ENCODE peak calls at places on chromosomes 4 and X, in six cellular contexts. N is HCT116, J is prostate gland, H is upper lobe of left lung, K is breast epithelium, S is endothelial cell of umbilical vein. F is an unnamed sample. For H3K4me1, the result is how much of the 10 kb centered on the place peaks cover.

GRCh38 chr4:48110452-48110978 is 23.5 kb downstream of the TXK start:
- DNase-seq in H (no peak), S (no peak), J (no peak), N (no peak), K (no peak), F (no peak)

GRCh38 chr4:2834001-2834921 is 9.4 kb upstream of the ADD1 start:
- DNase-seq in J (no peak), H (peak), K (no peak), S (no peak), N (no peak), F (peak)

GRCh38 chrX:15336023-15336413 is 695 bp upstream of the PIGA start:
- DNase-seq in H (no peak), N (no peak), S (peak), K (no peak), J (peak), F (no peak)

GRCh38 chr4:5751918-5752802 is 41.2 kb downstream of the EVC start:
- DNase-seq in N (no peak), H (no peak), S (peak), J (no peak), K (no peak), F (peak)

GRCh38 chrX:143781103-143781502 is 60.6 kb upstream of the SPANXN2 start:
- DNase-seq in S (no peak), N (no peak), J (no peak), K (no peak), H (no peak), F (no peak)

GRCh38 chr4:94488667-94489066 is 36.9 kb downstream of the PDLIM5 start:
- DNase-seq in N (no peak), H (no peak), K (no peak), S (no peak), J (no peak), F (no peak)

GRCh38 chr4:185269286-185269685 is 59.9 kb downstream of the SNX25 start:
- DNase-seq in H (no peak), N (no peak), J (no peak), S (no peak), K (no peak), F (no peak)

GRCh38 chrX:40304115-40304514 is 206.4 kb upstream of the BCOR start:
- DNase-seq in K (no peak), N (no peak), J (no peak), H (no peak), S (no peak), F (no peak)

GRCh38 chr4:53349201-53349600 is 16.7 kb downstream of the SCFD2 start:
- DNase-seq in S (no peak), N (no peak), H (no peak), J (no peak), K (no peak), F (no peak)

GRCh38 chr4:10582059-10582686 is 102.4 kb downstream of the CLNK start:
- DNase-seq in S (peak), H (no peak), J (peak), N (peak), K (no peak), F (no peak)

GRCh38 chrX:264634-265455 is 16.3 kb upstream of the PLCXD1 start:
- DNase-seq in J (peak), S (no peak), H (no peak), N (no peak), K (no peak), F (peak)

GRCh38 chr4:140037353-140038030 is 116.5 kb downstream of the MAML3 start:
- DNase-seq in N (no peak), H (no peak), S (peak), K (no peak), J (no peak), F (no peak)

GRCh38 chr4:137852326-137852725 is 320.0 kb upstream of the PCDH18 start:
- DNase-seq in J (no peak), H (no peak), K (no peak), N (no peak), S (no peak), F (no peak)

GRCh38 chrX:123878177-123878576 is 18.3 kb downstream of the XIAP start:
- DNase-seq in S (peak), H (no peak), K (no peak), N (no peak), J (no peak), F (no peak)

GRCh38 chr4:121057466-121057911 is 14.8 kb downstream of the NDNF start:
- DNase-seq in N (no peak), J (no peak), S (no peak), K (no peak), H (no peak), F (no peak)

GRCh38 chr4:185167205-185167604 is 24.1 kb downstream of the SLC25A4 start:
- DNase-seq in J (no peak), H (no peak), K (no peak), S (no peak), N (no peak), F (no peak)

GRCh38 chr4:48470135-48470534 is 13.0 kb upstream of the SLC10A4 start:
- DNase-seq in J (no peak), H (no peak), N (no peak), S (no peak), K (no peak), F (no peak)

GRCh38 chrX:35006361-35006760 is 63.8 kb downstream of the FAM47B start:
- DNase-seq in H (no peak), S (no peak), N (no peak), K (no peak), J (no peak), F (no peak)

GRCh38 chr4:6491235-6491634 is 18.8 kb upstream of the PPP2R2C start:
- DNase-seq in J (no peak), N (no peak), H (no peak), S (no peak), K (peak), F (no peak)

GRCh38 chr4:89404530-89404929 is 96.9 kb upstream of the GPRIN3 start:
- DNase-seq in S (no peak), N (no peak), J (no peak), H (no peak), K (no peak), F (no peak)

GRCh38 chr4:101791189-101791572 is 651 bp downstream of the BANK1 start:
- DNase-seq in H (no peak), K (no peak), J (peak), N (peak), S (no peak), F (no peak)

GRCh38 chr4:120517966-120518365 is 404.6 kb downstream of the PRDM5 start:
- DNase-seq in K (no peak), N (peak), S (peak), J (peak), H (no peak), F (peak)

GRCh38 chr4:14513471-14513870 is 488.8 kb upstream of the CPEB2 start:
- DNase-seq in N (no peak), K (no peak), H (no peak), S (no peak), J (no peak), F (no peak)

GRCh38 chr4:121220698-121221097 is 56.6 kb upstream of the TNIP3 start:
- DNase-seq in K (no peak), H (no peak), S (no peak), J (no peak), N (no peak), F (no peak)

GRCh38 chr4:173262363-173262762 is 71.8 kb downstream of the HMGB2 start:
- DNase-seq in N (no peak), K (no peak), S (no peak), J (no peak), H (no peak), F (no peak)
- H3K4me1 ChIP-seq in N (under half), K (under half), S (under half), J (under half), H (under half), F (under half)

DNA sequence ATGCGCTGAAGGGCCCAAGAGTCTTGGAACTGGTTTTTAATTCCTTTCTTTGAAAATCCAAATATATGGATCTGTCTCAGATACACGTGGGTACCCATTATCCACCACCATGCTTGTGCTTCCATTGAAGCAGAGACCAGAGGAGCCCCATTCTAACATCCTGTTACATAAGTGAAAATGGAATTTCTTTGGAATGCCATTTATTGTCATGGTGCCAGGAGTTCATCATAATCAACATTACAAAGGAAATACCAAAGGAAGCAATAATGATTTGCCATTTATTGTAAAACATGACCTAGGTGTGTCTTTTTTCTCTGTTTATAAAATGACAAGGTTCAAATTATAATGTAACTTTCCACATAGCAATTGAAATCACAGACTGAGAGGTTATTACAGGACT is 61.7 kb downstream of the PALLD start:
- DNase-seq in J (no peak), H (no peak), S (peak), N (no peak), K (no peak), F (no peak)
- TF ChIP-seq POLR2A in J (no peak), H (no peak), S (no peak), N (no peak), K (no peak), F (no peak)

GRCh38 chr4:73998040-73999011 is at the start of gene CXCL5:
- DNase-seq in H (peak), N (no peak), J (no peak), K (no peak), S (peak), F (no peak)
- TF ChIP-seq POLR2AphosphoS5 in H (no peak), N (no peak), J (no peak), K (no peak), S (no peak), F (no peak)

DNA sequence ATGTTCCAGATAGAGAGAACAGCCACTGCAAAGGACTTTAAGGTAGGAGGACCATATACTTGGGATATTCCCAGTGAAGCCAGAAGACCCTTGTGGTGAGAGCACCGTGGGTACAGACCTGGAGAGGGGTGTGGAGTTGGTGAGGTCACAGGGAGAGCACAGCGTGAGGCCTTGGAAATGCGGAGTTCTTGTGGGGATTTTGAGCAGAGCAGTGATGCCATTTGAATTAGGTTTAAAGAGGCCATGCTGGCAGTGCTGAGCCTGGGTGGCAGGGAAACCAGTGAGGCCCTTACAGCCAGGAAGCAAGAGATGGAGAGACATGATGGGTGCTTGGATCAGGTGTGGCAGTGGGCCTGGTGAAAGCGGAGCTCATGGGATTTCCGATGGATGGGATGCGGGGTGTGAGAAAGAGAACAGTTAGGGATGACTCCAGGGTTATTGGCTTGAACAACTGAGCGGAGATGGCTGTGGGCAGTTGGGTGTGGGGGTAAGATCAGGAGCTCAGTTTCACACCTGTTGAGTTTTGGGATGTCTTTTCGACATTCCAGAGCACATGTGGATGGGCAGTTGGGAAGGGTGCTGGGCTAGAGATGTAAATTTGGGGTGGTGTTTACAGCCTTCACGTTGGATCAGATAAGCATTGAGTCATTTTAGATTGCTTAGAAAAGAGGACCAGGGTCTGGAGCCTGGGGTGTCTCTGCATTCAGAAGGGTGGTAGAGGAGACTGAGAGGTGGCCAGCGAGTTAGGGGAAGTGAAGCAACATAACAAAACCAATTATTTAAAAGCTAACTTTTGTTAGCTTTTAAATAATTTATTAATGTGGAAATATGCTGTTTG is 68.9 kb downstream of the TMEM131L start:
- DNase-seq in S (no peak), N (no peak), H (no peak), K (no peak), J (no peak), F (no peak)
- H3K4me1 ChIP-seq in S (under half), N (under half), H (under half), K (under half), J (under half), F (half or more)

DNA sequence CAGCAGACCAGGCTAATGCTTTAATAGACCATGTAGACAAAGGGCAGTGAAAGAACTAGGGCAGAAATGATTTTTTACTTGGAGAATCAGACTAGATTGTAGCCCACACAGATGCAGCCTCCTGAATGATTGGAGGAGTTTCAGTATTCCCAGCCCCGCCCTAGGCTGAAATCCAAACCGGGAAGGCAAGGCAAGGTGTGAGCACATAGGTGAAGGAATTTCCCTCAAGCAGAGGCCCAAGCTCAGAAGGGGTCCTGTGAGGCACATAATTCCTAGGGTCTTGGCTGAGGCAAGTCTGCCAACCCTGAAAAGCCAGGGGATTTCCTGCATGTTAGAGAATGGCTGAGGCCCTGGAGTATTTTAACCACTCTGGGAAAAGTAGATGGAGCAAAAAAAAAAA is 56.4 kb upstream of the PAK3 start:
- DNase-seq in K (no peak), S (no peak), H (no peak), J (no peak), N (no peak), F (no peak)
- TF ChIP-seq POLR2A in K (no peak), S (no peak), H (no peak), J (no peak), N (no peak), F (no peak)

GRCh38 chr4:159105063-159105414 is 2.2 kb downstream of the RAPGEF2 start:
- DNase-seq in S (peak), H (no peak), K (no peak), J (no peak), N (no peak), F (no peak)

GRCh38 chr4:159107203-159107921 is 4.5 kb downstream of the RAPGEF2 start:
- DNase-seq in K (no peak), N (no peak), S (peak), H (no peak), J (no peak), F (no peak)

GRCh38 chr4:159105761-159106243 is 2.9 kb downstream of the RAPGEF2 start:
- DNase-seq in S (peak), H (no peak), K (no peak), N (no peak), J (no peak), F (no peak)

GRCh38 chr4:159108124-159108523 is 5.2 kb downstream of the RAPGEF2 start:
- DNase-seq in H (no peak), K (no peak), S (no peak), N (no peak), J (no peak), F (no peak)

GRCh38 chr4:159106636-159107035 is 3.8 kb downstream of the RAPGEF2 start:
- DNase-seq in N (no peak), K (no peak), H (no peak), S (peak), J (no peak), F (no peak)
- TF ChIP-seq POLR2AphosphoS5 in N (no peak), K (no peak), H (no peak), S (no peak), J (no peak), F (no peak)

GRCh38 chrX:8067754-8068469 is 103.2 kb downstream of the VCX2 start:
- DNase-seq in J (no peak), N (no peak), K (no peak), S (no peak), H (no peak), F (no peak)
- H3K4me1 ChIP-seq in J (under half), N (under half), K (under half), S (under half), H (under half), F (under half)